ENCODE peak calls at places on chromosome 2, in six cellular contexts. F, M, K, V, J and I are unnamed samples. For H3K36me3, the result is how much of the 10 kb centered on the place peaks cover.

GRCh38 chr2:16718551-16719404 is 53.1 kb upstream of the CYRIA start:
- DNase-seq in K (no peak), J (no peak), F (no peak), M (no peak), V (no peak), I (no peak)

GRCh38 chr2:58032016-58032750 is 14.4 kb upstream of the VRK2 start:
- DNase-seq in K (no peak), M (no peak), V (no peak), F (no peak), J (no peak), I (peak)

GRCh38 chr2:54274781-54275242 is 18.8 kb upstream of the TSPYL6 start:
- DNase-seq in F (no peak), V (no peak), K (no peak), J (no peak), M (no peak), I (peak)

GRCh38 chr2:65937379-65938160 is 497.4 kb upstream of the MEIS1 start:
- DNase-seq in K (no peak), F (no peak), J (no peak), M (no peak), V (peak), I (no peak)

GRCh38 chr2:55425449-55425848 is 5.8 kb upstream of the CCDC88A start:
- DNase-seq in M (no peak), J (no peak), K (no peak), V (peak), F (peak), I (peak)

GRCh38 chr2:45826889-45827635 is 175.6 kb downstream of the PRKCE start:
- DNase-seq in K (no peak), J (peak), M (no peak), V (no peak), F (no peak), I (peak)

GRCh38 chr2:23127465-23127864 is 257.5 kb upstream of the KLHL29 start:
- DNase-seq in J (no peak), K (no peak), M (peak), F (peak), V (no peak), I (no peak)

GRCh38 chr2:108587621-108588020 is 53.4 kb downstream of the LIMS1 start:
- DNase-seq in F (no peak), M (peak), K (no peak), J (peak), V (peak), I (peak)

GRCh38 chr2:46462936-46463335 is 16.4 kb upstream of the TMEM247 start:
- DNase-seq in K (no peak), M (no peak), F (no peak), V (no peak), J (no peak), I (peak)

GRCh38 chr2:226678422-226678821 is 121.2 kb downstream of the IRS1 start:
- DNase-seq in M (no peak), J (peak), K (no peak), V (no peak), F (peak), I (no peak)

GRCh38 chr2:158878003-158878402 is 82.9 kb downstream of the DAPL1 start:
- DNase-seq in M (no peak), J (no peak), V (no peak), F (no peak), K (no peak), I (no peak)

GRCh38 chr2:46241344-46241743 is 55.9 kb upstream of the EPAS1 start:
- DNase-seq in M (no peak), K (no peak), V (peak), J (no peak), F (no peak), I (peak)

GRCh38 chr2:167825664-167826063 is 421.7 kb downstream of the STK39 start:
- DNase-seq in M (no peak), V (no peak), F (no peak), K (no peak), J (no peak), I (no peak)
- H3K36me3 ChIP-seq in M (under half), V (under half), F (under half), K (under half), J (under half), I (under half)

DNA sequence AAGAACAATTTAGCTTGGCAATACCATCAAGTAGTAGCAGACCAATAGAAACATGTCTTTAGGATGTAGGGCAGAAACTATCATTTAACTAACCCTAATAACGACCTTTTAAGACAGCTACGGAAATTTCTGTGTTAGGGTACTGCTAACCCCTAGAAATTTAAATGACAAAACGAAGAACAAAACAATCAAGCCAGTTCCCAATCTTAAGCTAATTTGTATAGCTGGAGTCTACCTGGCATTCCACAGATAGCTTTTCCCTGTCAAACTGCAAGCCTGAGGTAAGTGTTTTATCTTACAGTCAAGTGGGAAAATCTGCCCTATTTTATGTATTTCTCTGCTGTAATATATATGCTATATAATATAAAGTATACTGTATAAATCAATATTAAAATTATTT is 37.6 kb upstream of the CDKL4 start:
- DNase-seq in V (no peak), K (no peak), M (no peak), F (no peak), J (no peak), I (no peak)
- H3K36me3 ChIP-seq in V (under half), K (under half), M (under half), F (under half), J (half or more), I (half or more)

DNA sequence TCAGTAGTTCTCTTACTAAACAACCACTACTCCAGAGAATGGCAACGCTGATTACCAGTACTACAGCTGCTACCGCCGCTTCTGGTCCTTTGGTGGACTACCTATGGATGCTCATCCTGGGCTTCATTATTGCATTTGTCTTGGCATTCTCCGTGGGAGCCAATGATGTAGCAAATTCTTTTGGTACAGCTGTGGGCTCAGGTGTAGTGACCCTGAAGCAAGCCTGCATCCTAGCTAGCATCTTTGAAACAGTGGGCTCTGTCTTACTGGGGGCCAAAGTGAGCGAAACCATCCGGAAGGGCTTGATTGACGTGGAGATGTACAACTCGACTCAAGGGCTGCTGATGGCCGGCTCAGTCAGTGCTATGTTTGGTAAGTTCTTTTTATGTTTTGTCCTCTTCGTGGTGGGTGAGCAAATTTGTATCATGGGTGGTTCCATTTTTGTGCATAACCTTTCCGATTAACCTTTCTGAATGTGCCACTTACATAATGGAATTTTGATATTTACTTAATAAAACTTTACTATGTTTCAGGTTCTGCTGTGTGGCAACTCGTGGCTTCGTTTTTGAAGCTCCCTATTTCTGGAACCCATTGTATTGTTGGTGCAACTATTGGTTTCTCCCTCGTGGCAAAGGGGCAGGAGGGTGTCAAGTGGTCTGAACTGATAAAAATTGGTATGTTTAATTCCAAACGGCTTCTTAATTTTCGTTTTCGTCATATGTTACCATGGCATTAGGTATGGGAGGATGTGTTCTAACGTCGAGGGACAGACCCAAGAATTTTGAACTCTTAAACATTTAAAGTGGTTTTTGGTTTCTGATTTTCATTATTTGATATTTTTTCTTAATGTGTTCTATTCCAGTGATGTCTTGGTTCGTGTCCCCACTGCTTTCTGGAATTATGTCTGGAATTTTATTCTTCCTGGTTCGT is 1.3 kb downstream of the SLC20A1 start:
- DNase-seq in K (no peak), M (no peak), V (no peak), F (no peak), J (no peak), I (peak)
- H3K36me3 ChIP-seq in K (under half), M (under half), V (under half), F (under half), J (under half), I (under half)

DNA sequence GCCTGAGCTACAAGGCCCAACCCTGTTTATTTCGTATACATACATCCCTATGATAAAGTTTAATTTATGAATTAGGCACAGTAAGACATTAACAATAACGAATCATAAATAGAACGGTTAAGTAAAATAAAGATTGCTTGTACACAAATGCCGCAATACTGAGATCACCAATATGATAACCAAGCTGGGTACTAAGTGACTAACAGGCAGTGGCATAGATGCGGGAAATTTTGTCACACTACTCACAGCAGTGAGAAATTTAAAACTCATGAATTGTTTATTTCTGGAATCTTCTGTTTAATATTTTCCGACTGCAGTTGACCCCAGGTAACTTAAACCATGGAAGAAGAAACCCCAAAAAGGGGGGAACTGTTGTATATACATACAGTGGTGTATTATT is 33.4 kb downstream of the NEURL3 start:
- DNase-seq in F (no peak), K (no peak), J (no peak), M (no peak), V (no peak), I (no peak)
- H3K36me3 ChIP-seq in F (under half), K (under half), J (under half), M (under half), V (under half), I (under half)

GRCh38 chr2:230790981-230791380 is 73.8 kb upstream of the ITM2C start:
- DNase-seq in F (no peak), J (peak), V (no peak), M (no peak), K (no peak), I (no peak)

GRCh38 chr2:230785346-230785745 is 72.7 kb downstream of the CAB39 start:
- DNase-seq in K (no peak), V (no peak), F (no peak), J (no peak), M (no peak), I (no peak)

GRCh38 chr2:230784840-230785239 is 72.2 kb downstream of the CAB39 start:
- DNase-seq in K (no peak), V (peak), M (no peak), J (no peak), F (no peak), I (no peak)

GRCh38 chr2:230787101-230787500 is 74.5 kb downstream of the CAB39 start:
- DNase-seq in K (no peak), V (no peak), M (no peak), J (no peak), F (no peak), I (no peak)

GRCh38 chr2:230788554-230789175 is 76.0 kb downstream of the CAB39 start:
- DNase-seq in V (no peak), K (no peak), F (no peak), J (no peak), M (no peak), I (no peak)
- H3K36me3 ChIP-seq in V (under half), K (under half), F (under half), J (half or more), M (under half), I (under half)

GRCh38 chr2:11808016-11808400 is 61.6 kb downstream of the LPIN1 start:
- DNase-seq in V (no peak), J (no peak), K (no peak), F (no peak), M (no peak), I (no peak)

GRCh38 chr2:11811036-11811654 is 64.7 kb downstream of the LPIN1 start:
- DNase-seq in F (no peak), K (no peak), M (peak), J (no peak), V (no peak), I (no peak)

GRCh38 chr2:11812466-11813100 is 66.2 kb downstream of the LPIN1 start:
- DNase-seq in V (no peak), J (no peak), K (no peak), F (no peak), M (no peak), I (no peak)

GRCh38 chr2:11809586-11810236 is 63.3 kb downstream of the LPIN1 start:
- DNase-seq in V (no peak), F (no peak), J (no peak), M (no peak), K (no peak), I (no peak)

DNA sequence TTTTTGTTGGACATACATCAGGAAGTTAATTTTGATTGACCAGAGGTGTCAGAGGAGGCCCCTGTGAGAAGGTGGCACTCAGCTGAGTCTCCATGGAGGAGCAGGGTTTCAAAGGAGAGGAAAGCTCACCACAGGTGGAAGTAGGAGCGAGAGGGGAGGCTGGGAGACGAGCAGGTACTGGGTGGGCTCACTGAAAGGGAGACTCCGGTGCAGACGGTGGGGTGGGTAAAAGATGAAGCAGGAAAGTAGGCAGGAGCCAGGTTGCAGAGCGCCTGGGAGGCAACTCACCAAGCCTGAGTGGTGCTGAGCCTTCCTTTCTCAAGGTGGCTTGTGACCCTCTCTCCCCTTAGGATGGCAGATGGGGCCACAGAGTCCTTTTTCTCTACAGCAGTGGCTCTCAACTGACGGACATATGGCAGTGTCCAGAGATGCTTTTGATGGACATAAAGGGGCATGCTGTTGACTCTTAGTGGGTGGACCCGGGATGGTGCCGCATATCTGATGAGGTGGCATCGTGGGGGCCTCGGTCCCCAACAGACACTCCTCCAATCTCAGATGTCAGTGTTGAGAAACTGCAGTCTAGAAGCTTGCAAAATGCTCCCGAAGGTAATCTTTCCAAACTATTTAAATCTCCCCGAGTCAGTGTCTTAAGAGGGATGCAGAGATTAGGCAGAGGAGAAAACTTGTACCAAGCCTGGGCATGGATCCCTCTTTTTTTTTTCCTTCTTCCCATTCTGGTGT is 64.0 kb downstream of the LPIN1 start:
- DNase-seq in F (no peak), V (no peak), K (no peak), J (no peak), M (no peak), I (no peak)
- H3K36me3 ChIP-seq in F (under half), V (under half), K (under half), J (under half), M (under half), I (under half)

GRCh38 chr2:83744830-83745229 is 714.2 kb downstream of the SUCLG1 start:
- DNase-seq in M (no peak), V (no peak), K (no peak), F (no peak), J (no peak), I (no peak)
- H3K36me3 ChIP-seq in M (under half), V (under half), K (under half), F (under half), J (under half), I (under half)